ENCODE peak calls at places on chromosome 1, in five cellular contexts. One of them, this sample, is unnamed.

GRCh38 chr1:112581530-112582192 is 37.3 kb downstream of the ST7L start:
- DNase-seq in sigmoid colon: no peak
- DNase-seq in A673: no peak
- DNase-seq in stimulated activated CD8-positive, alpha-beta memory T cell treated with anti-CD3 and anti-CD28 coated beads, Interleukin-2, amount 100 ng/mL, for 1 hour: no peak
- DNase-seq in hepatic stellate cell: no peak
- DNase-seq in this sample: no peak

GRCh38 chr1:21932127-21932526 is 5.0 kb downstream of the HSPG2 start:
- DNase-seq in sigmoid colon: peak
- DNase-seq in A673: no peak
- DNase-seq in stimulated activated CD8-positive, alpha-beta memory T cell treated with anti-CD3 and anti-CD28 coated beads, Interleukin-2, amount 100 ng/mL, for 1 hour: no peak
- DNase-seq in hepatic stellate cell: no peak
- DNase-seq in this sample: no peak

GRCh38 chr1:182720465-182720864 is 36.1 kb upstream of the RGS8 start:
- DNase-seq in sigmoid colon: no peak
- DNase-seq in A673: peak
- DNase-seq in stimulated activated CD8-positive, alpha-beta memory T cell treated with anti-CD3 and anti-CD28 coated beads, Interleukin-2, amount 100 ng/mL, for 1 hour: no peak
- DNase-seq in hepatic stellate cell: no peak
- DNase-seq in this sample: no peak

GRCh38 chr1:67771152-67771551 is 62.1 kb downstream of the GNG12 start:
- DNase-seq in sigmoid colon: no peak
- DNase-seq in A673: no peak
- DNase-seq in stimulated activated CD8-positive, alpha-beta memory T cell treated with anti-CD3 and anti-CD28 coated beads, Interleukin-2, amount 100 ng/mL, for 1 hour: no peak
- DNase-seq in hepatic stellate cell: no peak
- DNase-seq in this sample: no peak

GRCh38 chr1:13899856-13900255 is 199.9 kb downstream of the PRDM2 start:
- DNase-seq in sigmoid colon: no peak
- DNase-seq in A673: no peak
- DNase-seq in stimulated activated CD8-positive, alpha-beta memory T cell treated with anti-CD3 and anti-CD28 coated beads, Interleukin-2, amount 100 ng/mL, for 1 hour: no peak
- DNase-seq in hepatic stellate cell: no peak
- DNase-seq in this sample: no peak

GRCh38 chr1:37748563-37748962 is 16.4 kb downstream of the EPHA10 start:
- DNase-seq in sigmoid colon: no peak
- DNase-seq in A673: no peak
- DNase-seq in stimulated activated CD8-positive, alpha-beta memory T cell treated with anti-CD3 and anti-CD28 coated beads, Interleukin-2, amount 100 ng/mL, for 1 hour: no peak
- DNase-seq in hepatic stellate cell: no peak
- DNase-seq in this sample: no peak

GRCh38 chr1:86155061-86155806 is 1.3 kb downstream of the COL24A1 start:
- DNase-seq in sigmoid colon: peak
- DNase-seq in A673: no peak
- DNase-seq in stimulated activated CD8-positive, alpha-beta memory T cell treated with anti-CD3 and anti-CD28 coated beads, Interleukin-2, amount 100 ng/mL, for 1 hour: no peak
- DNase-seq in hepatic stellate cell: peak
- DNase-seq in this sample: peak

GRCh38 chr1:150464422-150464826 is 22.8 kb upstream of the TARS2 start:
- DNase-seq in sigmoid colon: peak
- DNase-seq in A673: peak
- DNase-seq in stimulated activated CD8-positive, alpha-beta memory T cell treated with anti-CD3 and anti-CD28 coated beads, Interleukin-2, amount 100 ng/mL, for 1 hour: peak
- DNase-seq in hepatic stellate cell: peak
- DNase-seq in this sample: no peak

This sample was measured in left lung.